ENCODE peak calls at places on chromosomes 1 and 21, in five cellular contexts. K, L, S, G and R are unnamed samples.

GRCh38 chr1:2526824-2527552 is 592 bp upstream of the PANK4 start:
- DNase-seq in S (no peak), K (no peak), L (no peak), G (peak), R (no peak)

GRCh38 chr1:32536764-32537163 is 2.5 kb upstream of the ZBTB8A start:
- DNase-seq in K (no peak), S (no peak), G (no peak), L (no peak), R (no peak)

GRCh38 chr1:156886583-156887302 is 6.8 kb upstream of the PEAR1 start:
- DNase-seq in S (no peak), G (no peak), L (no peak), K (no peak), R (no peak)

GRCh38 chr1:162617513-162617912 is 14.8 kb upstream of the DDR2 start:
- DNase-seq in S (no peak), G (no peak), K (no peak), L (no peak), R (no peak)

GRCh38 chr1:206471993-206472392 is 1.7 kb downstream of the IKBKE start:
- DNase-seq in S (no peak), K (no peak), G (no peak), L (no peak), R (no peak)

GRCh38 chr1:168301664-168302320 is 21.1 kb downstream of the TBX19 start:
- DNase-seq in G (no peak), K (peak), L (peak), S (no peak), R (no peak)

GRCh38 chr1:154861607-154862094 is 8.4 kb downstream of the KCNN3 start:
- DNase-seq in L (no peak), K (no peak), G (no peak), S (no peak), R (no peak)

GRCh38 chr1:89589515-89589914 is 43.4 kb upstream of the LRRC8C start:
- DNase-seq in L (no peak), S (no peak), G (no peak), K (no peak), R (no peak)

GRCh38 chr1:237927198-237927597 is 36.5 kb upstream of the ZP4 start:
- DNase-seq in G (no peak), L (no peak), K (no peak), S (no peak), R (no peak)

GRCh38 chr1:96878640-96879039 is 157.1 kb downstream of the PTBP2 start:
- DNase-seq in L (no peak), G (no peak), K (no peak), S (no peak), R (no peak)

GRCh38 chr21:29677326-29677725 is 262.5 kb downstream of the GRIK1 start:
- DNase-seq in K (no peak), G (no peak), S (no peak), L (no peak), R (no peak)

GRCh38 chr21:44874240-44874496 is 678 bp upstream of the PTTG1IP start:
- DNase-seq in K (no peak), L (no peak), S (no peak), G (no peak), R (no peak)

GRCh38 chr1:215290018-215290417 is 207.5 kb downstream of the KCNK2 start:
- DNase-seq in G (no peak), K (no peak), L (no peak), S (no peak), R (no peak)

GRCh38 chr1:177278626-177279390 is 108.0 kb downstream of the BRINP2 start:
- DNase-seq in K (no peak), L (no peak), S (no peak), G (no peak), R (peak)

GRCh38 chr1:85577421-85578320 is 2.9 kb upstream of the CCN1 start:
- DNase-seq in K (no peak), S (no peak), L (no peak), G (no peak), R (no peak)

GRCh38 chr1:152107984-152108898 is 7.0 kb downstream of the TCHH start:
- DNase-seq in L (no peak), S (no peak), K (no peak), G (no peak), R (peak)

GRCh38 chr1:202888204-202888506 is 794 bp downstream of the RABIF start:
- DNase-seq in L (no peak), S (no peak), G (peak), K (no peak), R (no peak)

GRCh38 chr1:93609536-93609935 is 72.1 kb downstream of the BCAR3 start:
- DNase-seq in K (no peak), G (no peak), S (no peak), L (no peak), R (no peak)

GRCh38 chr1:156772728-156773497 is 5.6 kb downstream of the PRCC start:
- DNase-seq in S (no peak), K (no peak), L (no peak), G (no peak), R (no peak)

GRCh38 chr1:1021860-1022259 is 1.9 kb downstream of the AGRN start:
- DNase-seq in G (no peak), K (no peak), L (no peak), S (no peak), R (no peak)

GRCh38 chr1:157092831-157093230 is 6.8 kb downstream of the ETV3L start:
- DNase-seq in S (no peak), K (no peak), G (no peak), L (no peak), R (no peak)

GRCh38 chr21:42038826-42039425 is 28.8 kb upstream of the ZBTB21 start:
- DNase-seq in G (no peak), K (no peak), S (no peak), L (no peak), R (no peak)

GRCh38 chr1:192170196-192170984 is 12.1 kb downstream of the RGS18 start:
- DNase-seq in L (no peak), S (no peak), K (no peak), G (no peak), R (no peak)

GRCh38 chr1:3690282-3691065 is 38.2 kb downstream of the TP73 start:
- DNase-seq in K (no peak), S (no peak), L (no peak), G (no peak), R (no peak)

DNA sequence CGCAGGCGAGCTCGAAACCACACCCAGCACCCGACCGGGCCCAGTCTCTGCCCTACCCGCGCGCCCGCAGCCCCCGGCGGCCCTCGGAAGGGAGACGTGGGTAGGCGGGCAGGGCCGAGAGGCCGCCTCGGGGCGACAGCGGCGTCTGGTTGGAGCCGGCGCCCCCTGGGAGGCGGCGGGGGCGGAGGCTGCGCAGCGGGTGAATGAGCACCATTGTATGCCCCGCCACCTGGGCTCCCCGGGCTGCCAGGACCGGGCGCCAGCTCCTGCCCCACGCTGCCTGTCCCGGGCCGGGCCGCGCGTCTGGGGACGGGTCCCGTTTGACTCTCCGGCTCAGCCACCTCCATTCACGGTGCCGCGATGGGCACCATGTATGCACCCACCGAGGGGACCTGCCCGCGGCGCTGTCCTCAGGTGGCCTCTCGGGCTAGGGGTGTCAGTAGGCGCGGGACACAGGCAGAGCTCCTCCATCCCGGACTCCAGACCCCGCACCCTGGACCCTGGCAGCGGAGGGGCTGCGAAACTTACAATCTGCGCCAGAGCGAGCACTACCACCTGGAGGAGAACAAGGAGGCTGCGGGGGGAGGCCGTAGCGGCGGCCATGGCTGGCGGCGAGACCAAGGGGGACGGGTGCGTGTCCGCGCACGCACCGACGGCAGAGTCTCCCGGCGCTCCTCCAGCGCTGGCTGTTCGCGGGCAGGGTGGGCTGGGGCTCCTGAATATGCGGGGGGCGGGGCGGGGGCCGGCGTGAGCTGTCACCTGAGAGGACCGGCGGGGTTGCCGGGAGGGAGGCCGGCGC is at the start of gene COL9A2:
- DNase-seq in S (no peak), G (no peak), L (peak), K (no peak), R (peak)
- TF ChIP-seq ATF2 in S (no peak), G (no peak), L (no peak), K (no peak), R (no peak)

DNA sequence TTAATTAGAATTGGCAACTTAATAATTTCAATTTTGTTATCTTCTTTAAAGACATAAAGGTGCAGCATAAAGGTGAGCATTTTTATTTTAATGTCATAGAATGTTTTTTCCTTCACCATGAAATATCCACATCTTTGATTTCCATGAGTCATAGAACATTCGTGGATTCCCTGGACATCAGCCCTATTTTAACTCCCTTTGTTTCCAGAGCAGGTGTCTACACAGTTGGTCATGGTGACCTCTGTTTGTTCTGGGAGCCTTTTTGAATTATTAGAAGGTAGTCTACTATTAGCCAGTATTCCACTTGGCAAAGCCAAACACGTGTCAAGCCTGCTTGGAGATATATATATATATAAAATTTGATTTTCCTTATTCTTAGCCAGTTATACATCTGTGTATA is 572.9 kb downstream of the LTN1 start:
- DNase-seq in K (no peak), L (no peak), S (no peak), G (no peak), R (no peak)
- TF ChIP-seq ATF2 in K (no peak), L (no peak), S (no peak), G (no peak), R (no peak)

GRCh38 chr1:198496216-198497143 is 44.0 kb downstream of the ATP6V1G3 start:
- DNase-seq in K (no peak), G (no peak), L (no peak), S (no peak), R (no peak)
- TF ChIP-seq ATF2 in K (no peak), G (no peak), L (no peak), S (no peak), R (no peak)

GRCh38 chr1:172456344-172456769 is 12.5 kb upstream of the PIGC start:
- DNase-seq in K (no peak), S (no peak), L (no peak), G (no peak), R (no peak)

GRCh38 chr1:172457479-172458130 is 13.7 kb upstream of the PIGC start:
- DNase-seq in S (no peak), K (no peak), G (no peak), L (no peak), R (no peak)

GRCh38 chr1:172460177-172460576 is 16.3 kb upstream of the PIGC start:
- DNase-seq in K (no peak), S (no peak), L (peak), G (no peak), R (no peak)

GRCh38 chr1:172465617-172466016 is 21.7 kb upstream of the PIGC start:
- DNase-seq in G (no peak), S (no peak), K (no peak), L (no peak), R (no peak)

GRCh38 chr1:172460901-172461315 is 17.0 kb upstream of the PIGC start:
- DNase-seq in S (no peak), K (no peak), L (no peak), G (no peak), R (no peak)
- TF ChIP-seq ATF2 in S (no peak), K (no peak), L (no peak), G (no peak), R (no peak)

GRCh38 chr1:64162804-64163203 is 40.6 kb upstream of the UBE2U start:
- DNase-seq in L (no peak), G (no peak), K (no peak), S (no peak), R (no peak)

GRCh38 chr1:64167176-64167575 is 36.2 kb upstream of the UBE2U start:
- DNase-seq in S (no peak), K (no peak), G (no peak), L (no peak), R (no peak)

GRCh38 chr1:64162151-64162550 is 41.3 kb upstream of the UBE2U start:
- DNase-seq in L (no peak), K (no peak), G (no peak), S (no peak), R (no peak)

GRCh38 chr1:64163972-64164371 is 39.5 kb upstream of the UBE2U start:
- DNase-seq in S (no peak), L (no peak), G (no peak), K (no peak), R (no peak)

GRCh38 chr1:64161347-64162080 is 41.9 kb upstream of the UBE2U start:
- DNase-seq in K (no peak), S (no peak), G (no peak), L (no peak), R (no peak)
- TF ChIP-seq ATF2 in K (no peak), S (no peak), G (no peak), L (no peak), R (no peak)

DNA sequence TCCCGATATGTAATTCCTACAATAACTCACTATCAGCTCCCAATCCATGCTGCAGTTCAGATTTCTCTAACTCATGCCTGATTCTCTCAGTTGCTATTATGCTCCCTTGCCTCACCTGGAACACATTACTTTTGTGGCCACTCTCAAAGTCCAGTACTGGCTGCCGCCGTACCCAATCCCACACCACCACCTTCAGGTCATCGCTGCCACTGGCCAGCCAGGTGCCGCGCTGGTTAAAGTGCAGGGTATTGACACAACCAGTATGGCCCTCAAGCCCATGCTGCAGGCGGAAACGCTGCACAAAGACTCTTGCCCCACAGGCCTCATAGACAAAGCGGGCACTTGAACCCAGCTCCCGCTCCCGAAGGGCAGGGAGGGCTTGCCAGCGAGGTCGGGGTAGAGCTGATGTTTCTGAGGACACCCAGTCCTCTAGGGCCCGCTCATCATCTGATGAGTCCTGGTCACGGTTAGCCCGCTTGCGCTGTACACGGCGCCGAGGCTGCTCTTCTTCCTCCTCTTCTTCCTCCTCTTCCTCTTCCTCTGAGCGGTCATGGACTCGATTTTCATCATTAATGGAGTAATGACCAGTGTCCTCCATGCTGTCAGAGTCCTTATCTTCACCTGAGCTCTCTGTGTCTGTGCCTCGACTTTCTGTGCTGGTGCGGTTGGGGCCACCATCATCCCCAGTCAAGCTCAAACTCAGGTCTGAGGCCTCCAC is 22.6 kb downstream of the DCAF8 start:
- DNase-seq in G (no peak), L (no peak), S (no peak), K (no peak), R (no peak)
- TF ChIP-seq ATF2 in G (no peak), L (no peak), S (no peak), K (no peak), R (no peak)

GRCh38 chr1:55215194-55216021 is at the start of gene USP24:
- DNase-seq in L (peak), G (no peak), S (peak), K (peak), R (peak)

GRCh38 chr1:55214214-55214902 is 806 bp downstream of the USP24 start:
- DNase-seq in G (no peak), S (peak), K (no peak), L (peak), R (peak)

GRCh38 chr1:55216078-55216477 is 914 bp upstream of the USP24 start:
- DNase-seq in G (no peak), K (no peak), L (no peak), S (no peak), R (no peak)

GRCh38 chr1:55214903-55215193 is 316 bp downstream of the USP24 start:
- DNase-seq in S (no peak), L (no peak), K (no peak), G (no peak), R (peak)

DNA sequence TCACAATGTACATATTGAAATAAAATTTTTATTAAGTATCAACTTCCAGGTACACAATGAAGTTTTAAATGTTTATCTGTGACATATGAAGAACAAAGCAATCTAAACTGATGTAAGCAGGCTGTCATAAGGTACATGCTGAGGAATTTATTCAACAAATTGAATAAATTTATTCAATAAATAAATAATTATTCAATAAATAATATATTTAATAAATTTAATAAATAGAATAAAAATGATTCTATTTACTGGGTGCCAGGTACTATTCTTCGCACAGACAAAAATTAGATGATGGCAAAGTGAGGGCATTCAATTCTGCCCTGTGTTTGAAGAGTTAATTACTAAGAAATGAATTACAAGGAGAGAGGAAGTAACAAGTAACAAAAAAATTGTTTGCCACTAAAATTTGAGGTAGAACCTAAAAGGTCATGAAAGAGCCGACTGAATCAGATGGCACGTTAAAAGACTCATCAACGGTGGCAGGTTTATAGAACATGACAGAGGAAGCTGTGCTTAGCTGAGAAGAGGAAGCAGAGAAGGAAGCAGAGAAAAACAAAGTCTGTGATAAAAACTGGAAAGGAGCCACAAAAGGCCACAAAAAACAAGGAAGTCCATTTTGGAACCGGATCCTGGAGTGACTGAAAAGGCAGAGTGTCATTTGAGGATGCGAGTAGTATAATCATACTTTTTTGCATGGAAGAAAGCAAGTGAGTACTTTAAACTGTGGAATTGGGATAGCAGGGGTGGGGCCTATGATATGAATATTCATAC is 2.2 kb upstream of the USP24 start:
- DNase-seq in K (no peak), S (no peak), G (no peak), L (no peak), R (no peak)
- TF ChIP-seq ATF2 in K (no peak), S (no peak), G (no peak), L (no peak), R (no peak)